ENCODE peak calls at places on chromosomes 3 and 15, in six cellular contexts. F, Y, V, R, J and B are unnamed samples.
A peak's percentile ranks its signal among the peaks of the same experiment; 100 is the strongest.

GRCh38 chr15:99433757-99434211 is 132.0 kb upstream of the MEF2A start:
- DNase-seq in V (no peak), J (no peak), Y (no peak), R (no peak), F (no peak), B (no peak)

GRCh38 chr15:62972814-62973213 is 69.7 kb upstream of the TPM1 start:
- DNase-seq in R (no peak), F (no peak), V (no peak), J (peak; percentile 67), Y (peak; percentile 18), B (no peak)

GRCh38 chr3:10419637-10420232 is 85.7 kb downstream of the ATP2B2 start:
- DNase-seq in V (no peak), Y (no peak), J (no peak), F (no peak), R (no peak), B (peak; percentile 8)

GRCh38 chr3:61858054-61858453 is 296.7 kb downstream of the PTPRG start:
- DNase-seq in J (no peak), F (no peak), R (no peak), V (peak; percentile 67), Y (no peak), B (no peak)

GRCh38 chr3:187616307-187616939 is 53.8 kb downstream of the SST start:
- DNase-seq in Y (peak; percentile 22), J (peak; percentile 18), F (peak; percentile 48), V (peak; percentile 57), R (peak; percentile 33), B (peak; percentile 19)

GRCh38 chr15:62362608-62363007 is 197.5 kb upstream of the C2CD4B start:
- DNase-seq in R (no peak), F (no peak), J (peak; percentile 24), Y (no peak), V (no peak), B (no peak)

GRCh38 chr15:63012444-63012843 is 30.1 kb upstream of the TPM1 start:
- DNase-seq in V (no peak), J (no peak), Y (no peak), F (no peak), R (no peak), B (no peak)

GRCh38 chr15:23039917-23040281 is 530 bp upstream of the TUBGCP5 start:
- DNase-seq in J (no peak), F (no peak), V (no peak), R (no peak), Y (no peak), B (no peak)

GRCh38 chr3:135622657-135623056 is 342.9 kb upstream of the PPP2R3A start:
- DNase-seq in F (no peak), V (no peak), R (no peak), J (no peak), Y (no peak), B (no peak)

GRCh38 chr15:50077242-50077641 is 41.8 kb downstream of the ATP8B4 start:
- DNase-seq in Y (no peak), V (no peak), R (no peak), J (no peak), F (no peak), B (no peak)

GRCh38 chr3:123157209-123157597 is 44.5 kb upstream of the SEC22A start:
- DNase-seq in F (no peak), V (no peak), Y (no peak), R (no peak), J (no peak), B (no peak)

GRCh38 chr3:35721628-35722027 is 82.3 kb downstream of the ARPP21 start:
- DNase-seq in V (peak; percentile 91), Y (no peak), R (no peak), J (no peak), F (no peak), B (no peak)

GRCh38 chr15:65303687-65304392 is 637 bp upstream of the RNU5B-1 start:
- DNase-seq in Y (no peak), J (peak; percentile 81), F (peak; percentile 66), V (peak; percentile 73), R (peak; percentile 16), B (peak; percentile 52)

GRCh38 chr15:101646652-101647051 is 5.5 kb downstream of the TM2D3 start:
- DNase-seq in V (no peak), J (no peak), R (no peak), Y (no peak), F (no peak), B (no peak)

GRCh38 chr3:177820683-177821316 is 623.5 kb upstream of the TBL1XR1 start:
- DNase-seq in J (peak; percentile 14), R (no peak), V (no peak), Y (peak; percentile 81), F (no peak), B (no peak)

GRCh38 chr3:134910026-134910425 is 115.0 kb downstream of the EPHB1 start:
- DNase-seq in F (no peak), V (no peak), Y (no peak), J (no peak), R (no peak), B (no peak)

GRCh38 chr3:195900426-195901355 is 7.7 kb downstream of the TNK2 start:
- DNase-seq in F (no peak), V (no peak), R (no peak), Y (no peak), J (peak; percentile 92), B (no peak)

GRCh38 chr15:39770748-39771689 is 11.6 kb downstream of the FSIP1 start:
- DNase-seq in F (no peak), R (no peak), J (peak; percentile 86), Y (no peak), V (no peak), B (no peak)

GRCh38 chr15:59174846-59175831 is 31.5 kb upstream of the LDHAL6B start:
- DNase-seq in V (peak; percentile 13), R (no peak), F (no peak), J (peak; percentile 62), Y (peak; percentile 87), B (peak; percentile 11)

GRCh38 chr3:23767546-23767945 is 38.2 kb upstream of the UBE2E1 start:
- DNase-seq in R (no peak), Y (no peak), J (no peak), F (no peak), V (no peak), B (no peak)

GRCh38 chr15:26294062-26294689 is 431.0 kb upstream of the ATP10A start:
- DNase-seq in V (peak; percentile 3), R (no peak), J (no peak), Y (no peak), F (no peak), B (no peak)

GRCh38 chr3:120332646-120333045 is 16.5 kb downstream of the LRRC58 start:
- DNase-seq in F (no peak), Y (no peak), V (no peak), J (no peak), R (no peak), B (no peak)

GRCh38 chr15:78211189-78211921 is 23.0 kb downstream of the ACSBG1 start:
- DNase-seq in J (no peak), R (no peak), F (peak; percentile 11), V (no peak), Y (no peak), B (no peak)

GRCh38 chr3:8223766-8224165 is 277.9 kb upstream of the LMCD1 start:
- DNase-seq in J (no peak), V (no peak), R (no peak), Y (no peak), F (no peak), B (no peak)

GRCh38 chr15:25719101-25719985 is 143.8 kb downstream of the ATP10A start:
- DNase-seq in Y (no peak), F (no peak), V (no peak), J (no peak), R (no peak), B (no peak)

GRCh38 chr3:191502583-191502982 is 41.6 kb downstream of the PYDC2 start:
- DNase-seq in Y (no peak), R (no peak), J (no peak), V (no peak), F (no peak), B (no peak)

GRCh38 chr15:62275818-62276217 is 110.7 kb upstream of the C2CD4B start:
- DNase-seq in V (no peak), R (no peak), F (no peak), J (no peak), Y (no peak), B (no peak)

GRCh38 chr15:79171320-79172031 is 80.9 kb upstream of the RASGRF1 start:
- DNase-seq in F (no peak), R (no peak), V (no peak), J (no peak), Y (no peak), B (no peak)

GRCh38 chr15:72936237-72936636 is 116.0 kb upstream of the NEO1 start:
- DNase-seq in V (no peak), F (no peak), J (no peak), Y (no peak), R (no peak), B (no peak)

GRCh38 chr3:50136714-50137405 is 18.3 kb upstream of the SEMA3F start:
- DNase-seq in V (no peak), Y (no peak), R (peak; percentile 9), F (no peak), J (no peak), B (no peak)

GRCh38 chr15:76193934-76194333 is 117.3 kb downstream of the ETFA start:
- DNase-seq in V (no peak), R (no peak), J (peak; percentile 42), Y (no peak), F (no peak), B (no peak)

GRCh38 chr15:50244959-50245624 is 20.4 kb downstream of the HDC start:
- DNase-seq in V (no peak), J (no peak), Y (no peak), R (no peak), F (no peak), B (no peak)

GRCh38 chr3:43994594-43995077 is 247.1 kb upstream of the TOPAZ1 start:
- DNase-seq in Y (no peak), J (no peak), F (no peak), V (no peak), R (no peak), B (no peak)

GRCh38 chr3:23111799-23112198 is 91.3 kb upstream of the UBE2E2 start:
- DNase-seq in Y (no peak), V (no peak), J (no peak), F (no peak), R (no peak), B (no peak)

GRCh38 chr15:98994892-98995291 is 12.7 kb downstream of the PGPEP1L start:
- DNase-seq in F (no peak), R (no peak), Y (no peak), J (no peak), V (no peak), B (no peak)

GRCh38 chr3:65899226-65899625 is 139.5 kb downstream of the MAGI1 start:
- DNase-seq in Y (no peak), F (no peak), V (no peak), R (no peak), J (no peak), B (no peak)

GRCh38 chr3:45312836-45313493 is 75.4 kb upstream of the LARS2 start:
- DNase-seq in V (no peak), Y (no peak), J (no peak), F (no peak), R (no peak), B (no peak)

GRCh38 chr3:140363801-140364200 is 314.1 kb upstream of the TRIM42 start:
- DNase-seq in F (no peak), J (no peak), V (no peak), R (no peak), Y (no peak), B (no peak)

GRCh38 chr15:85025516-85026279 is 44.0 kb downstream of the PDE8A start:
- DNase-seq in R (no peak), Y (no peak), F (no peak), J (no peak), V (no peak), B (no peak)